ENCODE peak calls at places on chromosomes 5 and 9, in four cellular contexts. N, E, Z and R are unnamed samples.

GRCh38 chr5:168404366-168404765 is 81.9 kb upstream of the RARS1 start:
- DNase-seq in Z (no peak), E (no peak), N (no peak), R (no peak)

GRCh38 chr5:52922384-52922783 is 66.8 kb upstream of the ITGA2 start:
- DNase-seq in E (peak; percentile 94), N (peak; percentile 45), Z (no peak), R (peak; percentile 77)

GRCh38 chr9:75071530-75072122 is 16.3 kb downstream of the NMRK1 start:
- DNase-seq in Z (no peak), N (no peak), E (peak; percentile 94), R (peak; percentile 63)

GRCh38 chr5:108521841-108522506 is 140.1 kb upstream of the FBXL17 start:
- DNase-seq in E (peak; percentile 76), N (peak; percentile 42), Z (peak; percentile 80), R (peak; percentile 65)

GRCh38 chr5:177537389-177538361 is 16.7 kb downstream of the FAM193B start:
- DNase-seq in E (no peak), Z (no peak), N (peak; percentile 62), R (no peak)

GRCh38 chr9:88816141-88816540 is 175.1 kb upstream of the S1PR3 start:
- DNase-seq in N (no peak), Z (no peak), E (no peak), R (no peak)

GRCh38 chr5:57692582-57693487 is 210.2 kb upstream of the ACTBL2 start:
- DNase-seq in N (peak; percentile 78), E (peak; percentile 81), Z (peak; percentile 39), R (peak; percentile 87)

GRCh38 chr5:103021310-103021709 is 98.6 kb downstream of the GIN1 start:
- DNase-seq in Z (no peak), N (no peak), E (no peak), R (no peak)

GRCh38 chr5:116577064-116577788 is 2.6 kb upstream of the SEMA6A start:
- DNase-seq in E (no peak), Z (no peak), N (no peak), R (no peak)

GRCh38 chr5:23305055-23305454 is 202.4 kb upstream of the PRDM9 start:
- DNase-seq in E (no peak), N (no peak), Z (no peak), R (no peak)

GRCh38 chr9:123421801-123422455 is 65.9 kb downstream of the CRB2 start:
- DNase-seq in Z (no peak), E (no peak), N (no peak), R (no peak)

GRCh38 chr5:138408023-138408422 is 30.8 kb upstream of the REEP2 start:
- DNase-seq in Z (no peak), E (no peak), N (no peak), R (no peak)

GRCh38 chr9:123131258-123131657 is 97.8 kb downstream of the GPR21 start:
- DNase-seq in N (peak; percentile 27), Z (no peak), E (no peak), R (no peak)

GRCh38 chr5:67795781-67796477 is 419.6 kb upstream of the PIK3R1 start:
- DNase-seq in Z (no peak), N (no peak), E (no peak), R (no peak)

GRCh38 chr9:69180200-69180599 is 6.1 kb downstream of the TJP2 start:
- DNase-seq in Z (no peak), N (no peak), E (no peak), R (no peak)

GRCh38 chr9:115164511-115164974 is 46.6 kb upstream of the TNC start:
- DNase-seq in E (peak; percentile 91), Z (no peak), N (peak; percentile 38), R (peak; percentile 88)

GRCh38 chr9:133683494-133684460 is 47.6 kb downstream of the DBH start:
- DNase-seq in Z (no peak), N (no peak), E (no peak), R (no peak)

GRCh38 chr5:5220896-5221295 is 80.8 kb downstream of the ADAMTS16 start:
- DNase-seq in E (no peak), Z (no peak), N (no peak), R (no peak)

GRCh38 chr9:126165755-126166154 is 160.9 kb upstream of the MVB12B start:
- DNase-seq in Z (no peak), N (no peak), E (no peak), R (no peak)

GRCh38 chr5:141850183-141850768 is 27.9 kb downstream of the PCDH1 start:
- DNase-seq in N (peak; percentile 74), E (no peak), Z (no peak), R (peak; percentile 35)

GRCh38 chr5:177256296-177256695 is 47.2 kb downstream of the RAB24 start:
- DNase-seq in Z (no peak), N (no peak), E (no peak), R (peak; percentile 32)

GRCh38 chr9:20319641-20320337 is 302.5 kb downstream of the MLLT3 start:
- DNase-seq in N (no peak), E (no peak), Z (no peak), R (peak; percentile 53)

GRCh38 chr9:21677834-21678233 is 124.6 kb upstream of the MTAP start:
- DNase-seq in E (peak; percentile 83), N (no peak), Z (no peak), R (peak; percentile 84)

GRCh38 chr5:96377167-96377566 is 55.9 kb downstream of the PCSK1 start:
- DNase-seq in N (no peak), E (no peak), Z (no peak), R (no peak)

GRCh38 chr9:119907056-119907455 is 537.8 kb upstream of the BRINP1 start:
- DNase-seq in Z (no peak), E (no peak), N (no peak), R (no peak)